ENCODE peak calls at places on chromosomes 16 and 17, in eight cellular contexts. G, L, M, V, Y, D, U and W are unnamed samples.

GRCh38 chr17:31388770-31389672 is 2.5 kb upstream of the RAB11FIP4 start:
- DNase-seq in G (peak), L (peak), M (peak), V (no peak), Y (no peak), D (no peak), U (no peak), W (peak)

GRCh38 chr17:34692932-34693331 is 113.5 kb downstream of the TMEM132E start:
- DNase-seq in G (peak), L (no peak), M (no peak), V (no peak), Y (no peak), D (no peak), U (no peak), W (no peak)

GRCh38 chr16:11742041-11742535 is 569 bp downstream of the TXNDC11 start:
- DNase-seq in G (peak), L (peak), M (peak), V (no peak), Y (peak), D (no peak), U (no peak), W (peak)

GRCh38 chr17:69485126-69485724 is 70.7 kb downstream of the MAP2K6 start:
- DNase-seq in G (no peak), L (no peak), M (no peak), V (no peak), Y (no peak), D (no peak), U (no peak), W (no peak)

GRCh38 chr17:28057731-28058246 is 15.3 kb downstream of the NLK start:
- DNase-seq in G (peak), L (no peak), M (no peak), V (no peak), Y (no peak), D (no peak), U (no peak), W (no peak)

GRCh38 chr16:23188911-23189310 is 6.4 kb downstream of the SCNN1G start:
- DNase-seq in G (no peak), L (no peak), M (no peak), V (no peak), Y (no peak), D (no peak), U (no peak), W (no peak)

GRCh38 chr17:41586863-41587495 is at the start of gene KRT14:
- DNase-seq in G (peak), L (no peak), M (no peak), V (no peak), Y (no peak), D (no peak), U (no peak), W (no peak)

GRCh38 chr16:4494746-4495490 is 18.7 kb downstream of the HMOX2 start:
- DNase-seq in G (peak), L (peak), M (no peak), V (no peak), Y (no peak), D (no peak), U (no peak), W (no peak)

GRCh38 chr16:46947900-46948547 is 25.4 kb downstream of the DNAJA2 start:
- DNase-seq in G (peak), L (peak), M (peak), V (peak), Y (no peak), D (no peak), U (no peak), W (peak)

GRCh38 chr17:42720996-42721583 is 23.8 kb downstream of the EZH1 start:
- DNase-seq in G (peak), L (peak), M (no peak), V (peak), Y (peak), D (peak), U (peak), W (peak)

GRCh38 chr17:45740553-45741330 is 43.4 kb upstream of the CRHR1 start:
- DNase-seq in G (peak), L (peak), M (peak), V (peak), Y (peak), D (no peak), U (peak), W (peak)

GRCh38 chr17:42459983-42460300 is 1.3 kb downstream of the ATP6V0A1 start:
- DNase-seq in G (peak), L (peak), M (no peak), V (no peak), Y (no peak), D (peak), U (no peak), W (peak)